ENCODE peak calls at places on chromosomes 5 and 9, in eight cellular contexts. X, A, I, N, F, E, O and C are unnamed samples.
A peak's percentile ranks its signal among the peaks of the same experiment; 100 is the strongest.

GRCh38 chr5:122156724-122157325 is 27.5 kb downstream of the ZNF474 start:
- DNase-seq in O (no peak), F (peak; percentile 52), E (peak; percentile 36), N (no peak), X (peak; percentile 81), A (peak; percentile 55), I (no peak), C (no peak)

GRCh38 chr9:129902735-129903134 is 67.5 kb downstream of the USP20 start:
- DNase-seq in O (no peak), I (no peak), F (no peak), X (no peak), N (no peak), E (no peak), A (no peak), C (no peak)

GRCh38 chr5:134184155-134185135 is 7.7 kb upstream of the SKP1 start:
- DNase-seq in O (peak; percentile 83), X (peak; percentile 65), I (peak; percentile 73), E (peak; percentile 69), A (peak; percentile 25), F (peak; percentile 54), N (peak; percentile 68), C (peak; percentile 53)

GRCh38 chr5:137636076-137636475 is 99.8 kb downstream of the KLHL3 start:
- DNase-seq in X (no peak), I (no peak), A (no peak), F (no peak), O (no peak), E (no peak), N (no peak), C (no peak)

GRCh38 chr9:72485821-72486605 is 35.4 kb upstream of the TMC1 start:
- DNase-seq in F (no peak), A (no peak), I (no peak), N (no peak), O (peak; percentile 25), X (peak; percentile 33), E (no peak), C (no peak)

GRCh38 chr9:38047301-38048251 is 21.5 kb downstream of the SHB start:
- DNase-seq in X (peak; percentile 83), N (peak; percentile 65), F (peak; percentile 99), I (peak; percentile 75), O (peak; percentile 85), E (no peak), A (peak; percentile 85), C (peak; percentile 74)

GRCh38 chr9:70085241-70085640 is 41.6 kb downstream of the MAMDC2 start:
- DNase-seq in I (no peak), X (no peak), F (peak; percentile 20), N (no peak), O (no peak), A (no peak), E (no peak), C (no peak)

GRCh38 chr5:151234476-151235238 is 10.8 kb upstream of the CCDC69 start:
- DNase-seq in O (peak; percentile 62), E (no peak), N (no peak), I (peak; percentile 90), X (no peak), F (peak; percentile 54), A (no peak), C (peak; percentile 50)

GRCh38 chr9:108671156-108671555 is 184.6 kb downstream of the ACTL7B start:
- DNase-seq in O (no peak), E (no peak), I (no peak), X (peak; percentile 55), A (no peak), F (peak; percentile 21), N (peak; percentile 26), C (no peak)